ENCODE peak calls at places on chromosomes 2 and 18, in nine cellular contexts. U is ELR; S is GM13976; Z is NCI-H1092; F is ureter; C is germinal center; O is naive thymus-derived CD8-positive, alpha-beta T cell; K is posterior vena cava; R is stomach. L is an unnamed sample.

GRCh38 chr2:221314786-221315185 is 257.3 kb downstream of the EPHA4 start:
- DNase-seq in K (no peak), U (no peak), F (no peak), O (no peak), Z (no peak), R (no peak), S (no peak), C (no peak), L (no peak)

GRCh38 chr2:118661184-118661583 is 186.3 kb downstream of the EN1 start:
- DNase-seq in K (no peak), S (no peak), U (peak), O (no peak), R (no peak), C (no peak), Z (no peak), F (no peak), L (no peak)

GRCh38 chr2:120949027-120949956 is 213.6 kb downstream of the GLI2 start:
- DNase-seq in O (no peak), S (no peak), U (peak), Z (no peak), K (peak), R (no peak), F (no peak), C (no peak), L (no peak)

GRCh38 chr2:209977386-209978239 is 24.8 kb upstream of the RPE start:
- DNase-seq in U (peak), K (no peak), F (no peak), C (peak), S (peak), O (peak), Z (no peak), R (no peak), L (no peak)

GRCh38 chr2:86221066-86221684 is 21.9 kb downstream of the MRPL35 start:
- DNase-seq in F (peak), S (peak), O (peak), U (peak), K (no peak), Z (peak), C (peak), R (peak), L (no peak)

GRCh38 chr2:70726947-70727725 is 40.9 kb downstream of the ADD2 start:
- DNase-seq in R (no peak), C (no peak), S (no peak), F (no peak), Z (no peak), O (no peak), K (no peak), U (peak), L (no peak)

GRCh38 chr2:146964494-146964893 is 880.3 kb upstream of the ACVR2A start:
- DNase-seq in U (no peak), S (no peak), C (no peak), K (no peak), F (no peak), Z (no peak), O (no peak), R (no peak), L (no peak)

GRCh38 chr18:60662491-60662890 is 289.9 kb upstream of the MC4R start:
- DNase-seq in U (no peak), Z (no peak), K (no peak), S (no peak), O (no peak), C (no peak), R (no peak), F (no peak), L (no peak)

GRCh38 chr2:227884511-227884947 is 13.1 kb downstream of the DAW1 start:
- DNase-seq in C (peak), U (peak), Z (no peak), S (peak), K (peak), O (peak), R (peak), F (no peak), L (peak)

GRCh38 chr2:24077535-24077877 is 1.4 kb upstream of the SF3B6 start:
- DNase-seq in U (no peak), O (no peak), K (no peak), S (no peak), F (no peak), Z (no peak), R (no peak), C (no peak), L (no peak)